ENCODE peak calls at places on chromosome 1, in four cellular contexts. One of them, this sample, is unnamed.

GRCh38 chr1:15246960-15247614 is at the start of gene FHAD1:
- DNase-seq in activated T-cell treated with anti-CD3 and anti-CD28 coated beads for 24 hours: peak; percentile 30
- DNase-seq in effector CD8-positive, alpha-beta T cell: peak; percentile 20
- DNase-seq in neural crest cell: peak; percentile 62
- DNase-seq in this sample: no peak

GRCh38 chr1:212975607-212975918 is 25.2 kb downstream of the VASH2 start:
- DNase-seq in activated T-cell treated with anti-CD3 and anti-CD28 coated beads for 24 hours: no peak
- DNase-seq in effector CD8-positive, alpha-beta T cell: no peak
- DNase-seq in neural crest cell: no peak
- DNase-seq in this sample: no peak

GRCh38 chr1:67429011-67429527 is 1.1 kb downstream of the SERBP1 start:
- DNase-seq in activated T-cell treated with anti-CD3 and anti-CD28 coated beads for 24 hours: peak; percentile 56
- DNase-seq in effector CD8-positive, alpha-beta T cell: no peak
- DNase-seq in neural crest cell: no peak
- DNase-seq in this sample: peak; percentile 6

GRCh38 chr1:40689737-40690136 is 1.8 kb upstream of the NFYC start:
- DNase-seq in neural crest cell: no peak
- DNase-seq in effector CD8-positive, alpha-beta T cell: no peak
- DNase-seq in activated T-cell treated with anti-CD3 and anti-CD28 coated beads for 24 hours: no peak
- DNase-seq in this sample: no peak

GRCh38 chr1:36446261-36446660 is 4.0 kb downstream of the OSCP1 start:
- DNase-seq in neural crest cell: peak; percentile 36
- DNase-seq in effector CD8-positive, alpha-beta T cell: no peak
- DNase-seq in activated T-cell treated with anti-CD3 and anti-CD28 coated beads for 24 hours: no peak
- DNase-seq in this sample: no peak

GRCh38 chr1:84772428-84772943 is 82.2 kb upstream of the SSX2IP start:
- DNase-seq in neural crest cell: peak; percentile 84
- DNase-seq in effector CD8-positive, alpha-beta T cell: peak; percentile 63
- DNase-seq in activated T-cell treated with anti-CD3 and anti-CD28 coated beads for 24 hours: peak; percentile 59
- DNase-seq in this sample: peak; percentile 52

GRCh38 chr1:28580706-28581530 is 11.1 kb upstream of the RAB42 start:
- DNase-seq in activated T-cell treated with anti-CD3 and anti-CD28 coated beads for 24 hours: peak; percentile 35
- DNase-seq in effector CD8-positive, alpha-beta T cell: no peak
- DNase-seq in neural crest cell: peak; percentile 20
- DNase-seq in this sample: peak; percentile 53

GRCh38 chr1:218304281-218305039 is 19.4 kb downstream of the RRP15 start:
- DNase-seq in activated T-cell treated with anti-CD3 and anti-CD28 coated beads for 24 hours: no peak
- DNase-seq in neural crest cell: no peak
- DNase-seq in effector CD8-positive, alpha-beta T cell: no peak
- DNase-seq in this sample: no peak

GRCh38 chr1:33295023-33295422 is 25.9 kb downstream of the A3GALT2 start:
- DNase-seq in effector CD8-positive, alpha-beta T cell: no peak
- DNase-seq in activated T-cell treated with anti-CD3 and anti-CD28 coated beads for 24 hours: no peak
- DNase-seq in neural crest cell: no peak
- DNase-seq in this sample: no peak

GRCh38 chr1:106515375-106515774 is 541.1 kb upstream of the PRMT6 start:
- DNase-seq in effector CD8-positive, alpha-beta T cell: no peak
- DNase-seq in activated T-cell treated with anti-CD3 and anti-CD28 coated beads for 24 hours: no peak
- DNase-seq in neural crest cell: no peak
- DNase-seq in this sample: no peak

This sample was measured in T follicular helper cell.